ENCODE peak calls at places on chromosome 6, in six cellular contexts. C, K, D, S, Q and O are unnamed samples.

GRCh38 chr6:104603108-104603745 is 256.5 kb downstream of the HACE1 start:
- DNase-seq in C (no peak), K (no peak), Q (no peak), S (no peak), D (no peak), O (no peak)

GRCh38 chr6:73369563-73369962 is at the start of gene OOEP:
- DNase-seq in D (no peak), Q (no peak), K (no peak), C (no peak), S (no peak), O (no peak)

GRCh38 chr6:22468566-22468965 is 100.8 kb upstream of the HDGFL1 start:
- DNase-seq in D (no peak), C (no peak), Q (peak), K (no peak), S (no peak), O (no peak)

GRCh38 chr6:155186052-155186658 is 77.7 kb upstream of the CLDN20 start:
- DNase-seq in S (no peak), C (no peak), Q (no peak), K (no peak), D (no peak), O (no peak)

GRCh38 chr6:26322645-26323482 is 42.1 kb upstream of the BTN3A2 start:
- DNase-seq in C (peak), D (peak), S (no peak), K (no peak), Q (peak), O (peak)

GRCh38 chr6:139653136-139653535 is 278.7 kb upstream of the CITED2 start:
- DNase-seq in Q (no peak), K (no peak), S (no peak), D (no peak), C (no peak), O (no peak)

GRCh38 chr6:65524232-65524631 is 182.8 kb downstream of the EYS start:
- DNase-seq in D (no peak), K (no peak), Q (no peak), S (no peak), C (no peak), O (no peak)

GRCh38 chr6:128208078-128208477 is 307.2 kb upstream of the THEMIS start:
- DNase-seq in D (no peak), K (no peak), Q (peak), C (no peak), S (no peak), O (no peak)

GRCh38 chr6:151303231-151303630 is 63.5 kb downstream of the AKAP12 start:
- DNase-seq in C (no peak), D (no peak), K (no peak), S (no peak), Q (no peak), O (no peak)

GRCh38 chr6:88183503-88183902 is 17.4 kb upstream of the CNR1 start:
- DNase-seq in C (no peak), D (no peak), Q (no peak), K (no peak), S (no peak), O (no peak)

GRCh38 chr6:21227486-21227885 is 366.1 kb upstream of the SOX4 start:
- DNase-seq in Q (peak), K (no peak), S (no peak), D (no peak), C (no peak), O (no peak)

GRCh38 chr6:134925800-134926199 is 24.1 kb downstream of the ALDH8A1 start:
- DNase-seq in K (no peak), S (no peak), Q (no peak), D (no peak), C (no peak), O (no peak)

GRCh38 chr6:155085582-155086253 is 90.6 kb downstream of the TIAM2 start:
- DNase-seq in S (no peak), D (no peak), K (no peak), C (no peak), Q (peak), O (no peak)

GRCh38 chr6:105035299-105035698 is 78.4 kb downstream of the LIN28B start:
- DNase-seq in D (no peak), S (no peak), K (no peak), C (no peak), Q (no peak), O (no peak)

GRCh38 chr6:157228421-157229218 is 94.7 kb downstream of the TMEM242 start:
- DNase-seq in S (peak), C (no peak), K (no peak), D (no peak), Q (no peak), O (no peak)

GRCh38 chr6:101666256-101666655 is 272.7 kb downstream of the GRIK2 start:
- DNase-seq in D (no peak), Q (peak), C (no peak), S (no peak), K (no peak), O (no peak)

GRCh38 chr6:17015551-17016381 is 86.1 kb upstream of the STMND1 start:
- DNase-seq in S (peak), K (no peak), Q (no peak), C (no peak), D (no peak), O (no peak)

GRCh38 chr6:166578536-166579233 is 7.8 kb downstream of the RAMACL start:
- DNase-seq in S (no peak), Q (no peak), D (no peak), K (no peak), C (no peak), O (no peak)

GRCh38 chr6:5995705-5996686 is 10.7 kb downstream of the NRN1 start:
- DNase-seq in D (no peak), S (peak), Q (peak), C (no peak), K (peak), O (peak)

GRCh38 chr6:117545161-117545595 is 57.1 kb downstream of the GOPC start:
- DNase-seq in D (no peak), S (no peak), Q (no peak), K (no peak), C (no peak), O (no peak)

GRCh38 chr6:107564223-107564855 is 74.4 kb downstream of the SOBP start:
- DNase-seq in D (no peak), S (no peak), C (no peak), K (no peak), Q (peak), O (no peak)